ENCODE peak calls at places on chromosome 2, in seven cellular contexts. One of them, this sample, is unnamed.

GRCh38 chr2:37529830-37530452 is 141.5 kb downstream of the CDC42EP3 start:
- DNase-seq in adrenal gland: no peak
- DNase-seq in CD8-positive, alpha-beta T cell: no peak
- DNase-seq in endodermal cell: no peak
- DNase-seq in osteoblast: no peak
- DNase-seq in psoas muscle: no peak
- DNase-seq in CD4-positive, CD25-positive, alpha-beta regulatory T cell: no peak
- DNase-seq in this sample: no peak

GRCh38 chr2:159375241-159375640 is 88.7 kb upstream of the WDSUB1 start:
- DNase-seq in adrenal gland: no peak
- DNase-seq in endodermal cell: no peak
- DNase-seq in osteoblast: no peak
- DNase-seq in psoas muscle: no peak
- DNase-seq in CD4-positive, CD25-positive, alpha-beta regulatory T cell: no peak
- DNase-seq in CD8-positive, alpha-beta T cell: no peak
- DNase-seq in this sample: no peak

GRCh38 chr2:153871231-153872221 is at the start of gene GALNT13:
- DNase-seq in psoas muscle: no peak
- DNase-seq in adrenal gland: peak; percentile 72
- DNase-seq in endodermal cell: peak; percentile 96
- DNase-seq in CD8-positive, alpha-beta T cell: no peak
- DNase-seq in CD4-positive, CD25-positive, alpha-beta regulatory T cell: no peak
- DNase-seq in osteoblast: no peak
- DNase-seq in this sample: no peak

GRCh38 chr2:193518061-193518817 is 1323.5 kb upstream of the TMEFF2 start:
- DNase-seq in CD8-positive, alpha-beta T cell: no peak
- DNase-seq in psoas muscle: no peak
- DNase-seq in endodermal cell: no peak
- DNase-seq in CD4-positive, CD25-positive, alpha-beta regulatory T cell: no peak
- DNase-seq in adrenal gland: no peak
- DNase-seq in osteoblast: peak; percentile 31
- DNase-seq in this sample: no peak

GRCh38 chr2:209614630-209615369 is 156.8 kb upstream of the UNC80 start:
- DNase-seq in osteoblast: peak; percentile 18
- DNase-seq in endodermal cell: peak; percentile 73
- DNase-seq in psoas muscle: no peak
- DNase-seq in CD4-positive, CD25-positive, alpha-beta regulatory T cell: no peak
- DNase-seq in adrenal gland: no peak
- DNase-seq in CD8-positive, alpha-beta T cell: no peak
- DNase-seq in this sample: no peak

GRCh38 chr2:121790276-121790956 is 35.0 kb downstream of the TSN start:
- DNase-seq in osteoblast: peak; percentile 89
- DNase-seq in endodermal cell: peak; percentile 70
- DNase-seq in CD8-positive, alpha-beta T cell: no peak
- DNase-seq in psoas muscle: no peak
- DNase-seq in adrenal gland: no peak
- DNase-seq in CD4-positive, CD25-positive, alpha-beta regulatory T cell: no peak
- DNase-seq in this sample: no peak

GRCh38 chr2:45814528-45814927 is 163.1 kb downstream of the PRKCE start:
- DNase-seq in osteoblast: no peak
- DNase-seq in CD8-positive, alpha-beta T cell: no peak
- DNase-seq in psoas muscle: no peak
- DNase-seq in endodermal cell: no peak
- DNase-seq in adrenal gland: no peak
- DNase-seq in CD4-positive, CD25-positive, alpha-beta regulatory T cell: no peak
- DNase-seq in this sample: no peak

GRCh38 chr2:47501374-47502200 is 98.6 kb downstream of the MSH2 start:
- DNase-seq in osteoblast: no peak
- DNase-seq in adrenal gland: no peak
- DNase-seq in psoas muscle: no peak
- DNase-seq in CD4-positive, CD25-positive, alpha-beta regulatory T cell: no peak
- DNase-seq in endodermal cell: peak; percentile 58
- DNase-seq in CD8-positive, alpha-beta T cell: no peak
- DNase-seq in this sample: no peak

GRCh38 chr2:201978333-201978732 is 55.3 kb upstream of the FZD7 start:
- DNase-seq in endodermal cell: no peak
- DNase-seq in CD4-positive, CD25-positive, alpha-beta regulatory T cell: no peak
- DNase-seq in psoas muscle: no peak
- DNase-seq in adrenal gland: no peak
- DNase-seq in CD8-positive, alpha-beta T cell: no peak
- DNase-seq in osteoblast: no peak
- DNase-seq in this sample: no peak

GRCh38 chr2:113692698-113693428 is 63.6 kb downstream of the SLC35F5 start:
- DNase-seq in osteoblast: no peak
- DNase-seq in CD4-positive, CD25-positive, alpha-beta regulatory T cell: no peak
- DNase-seq in CD8-positive, alpha-beta T cell: no peak
- DNase-seq in endodermal cell: no peak
- DNase-seq in psoas muscle: no peak
- DNase-seq in adrenal gland: no peak
- DNase-seq in this sample: no peak

GRCh38 chr2:70516596-70516995 is 37.0 kb downstream of the TGFA start:
- DNase-seq in CD4-positive, CD25-positive, alpha-beta regulatory T cell: no peak
- DNase-seq in osteoblast: peak; percentile 87
- DNase-seq in CD8-positive, alpha-beta T cell: no peak
- DNase-seq in adrenal gland: peak; percentile 32
- DNase-seq in endodermal cell: peak; percentile 19
- DNase-seq in psoas muscle: no peak
- DNase-seq in this sample: no peak

GRCh38 chr2:118882693-118883336 is 35.4 kb upstream of the EN1 start:
- DNase-seq in psoas muscle: peak; percentile 70
- DNase-seq in endodermal cell: peak; percentile 91
- DNase-seq in osteoblast: peak; percentile 76
- DNase-seq in CD4-positive, CD25-positive, alpha-beta regulatory T cell: peak; percentile 29
- DNase-seq in CD8-positive, alpha-beta T cell: peak; percentile 49
- DNase-seq in adrenal gland: peak; percentile 52
- DNase-seq in this sample: peak; percentile 60

GRCh38 chr2:159890945-159891588 is 93.1 kb upstream of the CD302 start:
- DNase-seq in endodermal cell: no peak
- DNase-seq in osteoblast: no peak
- DNase-seq in CD8-positive, alpha-beta T cell: no peak
- DNase-seq in psoas muscle: no peak
- DNase-seq in CD4-positive, CD25-positive, alpha-beta regulatory T cell: no peak
- DNase-seq in adrenal gland: no peak
- DNase-seq in this sample: no peak

GRCh38 chr2:62197017-62197586 is 1.2 kb downstream of the B3GNT2 start:
- DNase-seq in psoas muscle: no peak
- DNase-seq in osteoblast: no peak
- DNase-seq in endodermal cell: peak; percentile 62
- DNase-seq in adrenal gland: no peak
- DNase-seq in CD8-positive, alpha-beta T cell: peak; percentile 20
- DNase-seq in CD4-positive, CD25-positive, alpha-beta regulatory T cell: peak; percentile 29
- DNase-seq in this sample: peak; percentile 40

GRCh38 chr2:100957971-100958653 is 44.0 kb upstream of the RPL31 start:
- DNase-seq in endodermal cell: no peak
- DNase-seq in adrenal gland: peak; percentile 58
- DNase-seq in CD8-positive, alpha-beta T cell: no peak
- DNase-seq in osteoblast: peak; percentile 92
- DNase-seq in psoas muscle: no peak
- DNase-seq in CD4-positive, CD25-positive, alpha-beta regulatory T cell: no peak
- DNase-seq in this sample: no peak

GRCh38 chr2:98870516-98871158 is 65.4 kb downstream of the CRACDL start:
- DNase-seq in CD8-positive, alpha-beta T cell: no peak
- DNase-seq in endodermal cell: peak; percentile 72
- DNase-seq in CD4-positive, CD25-positive, alpha-beta regulatory T cell: no peak
- DNase-seq in adrenal gland: no peak
- DNase-seq in psoas muscle: no peak
- DNase-seq in osteoblast: no peak
- DNase-seq in this sample: no peak

GRCh38 chr2:11344956-11345671 is 678 bp upstream of the ROCK2 start:
- DNase-seq in adrenal gland: no peak
- DNase-seq in endodermal cell: no peak
- DNase-seq in CD8-positive, alpha-beta T cell: peak; percentile 13
- DNase-seq in CD4-positive, CD25-positive, alpha-beta regulatory T cell: no peak
- DNase-seq in osteoblast: peak; percentile 55
- DNase-seq in psoas muscle: peak; percentile 72
- DNase-seq in this sample: peak; percentile 50

GRCh38 chr2:120398961-120399888 is 53.3 kb downstream of the INHBB start:
- DNase-seq in osteoblast: peak; percentile 45
- DNase-seq in endodermal cell: peak; percentile 40
- DNase-seq in psoas muscle: peak; percentile 32
- DNase-seq in adrenal gland: no peak
- DNase-seq in CD4-positive, CD25-positive, alpha-beta regulatory T cell: no peak
- DNase-seq in CD8-positive, alpha-beta T cell: no peak
- DNase-seq in this sample: no peak

DNA sequence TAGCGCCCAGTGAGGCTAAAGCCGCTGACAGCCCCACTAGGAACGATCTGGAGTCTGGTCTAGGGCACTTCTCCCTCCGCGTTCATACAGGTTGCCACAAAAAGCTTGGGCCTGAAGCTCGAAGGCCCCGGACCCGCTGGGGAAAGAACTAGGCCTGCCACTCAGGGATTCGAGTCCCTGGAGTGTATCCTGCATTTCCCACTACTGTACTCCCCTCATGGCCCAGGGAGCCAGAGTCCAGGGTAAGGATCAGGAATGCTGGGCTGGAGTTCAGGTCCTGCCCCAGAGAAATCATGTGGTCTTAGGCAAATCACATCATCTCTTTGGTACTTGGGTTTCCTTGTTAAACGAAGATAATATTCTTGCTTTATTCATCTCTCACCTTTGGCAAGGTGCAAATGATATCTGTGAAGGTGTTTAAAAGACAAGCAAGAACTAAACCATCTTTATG is 1.4 kb upstream of the ZFP36L2 start:
- DNase-seq in osteoblast: no peak
- DNase-seq in adrenal gland: no peak
- DNase-seq in CD4-positive, CD25-positive, alpha-beta regulatory T cell: no peak
- DNase-seq in psoas muscle: peak; percentile 56
- DNase-seq in endodermal cell: no peak
- DNase-seq in CD8-positive, alpha-beta T cell: no peak
- DNase-seq in this sample: no peak
- H3K4me1 ChIP-seq in osteoblast: peaks cover 26% of the 10 kb centered on the region
- H3K4me1 ChIP-seq in adrenal gland: peaks cover 13% of the 10 kb centered on the region
- H3K4me1 ChIP-seq in CD4-positive, CD25-positive, alpha-beta regulatory T cell: peaks cover 33% of the 10 kb centered on the region
- H3K4me1 ChIP-seq in psoas muscle: peaks cover 26% of the 10 kb centered on the region
- H3K4me1 ChIP-seq in endodermal cell: peaks cover 13% of the 10 kb centered on the region
- H3K4me1 ChIP-seq in CD8-positive, alpha-beta T cell: peaks cover 23% of the 10 kb centered on the region
- H3K4me1 ChIP-seq in this sample: peaks cover 24% of the 10 kb centered on the region

DNA sequence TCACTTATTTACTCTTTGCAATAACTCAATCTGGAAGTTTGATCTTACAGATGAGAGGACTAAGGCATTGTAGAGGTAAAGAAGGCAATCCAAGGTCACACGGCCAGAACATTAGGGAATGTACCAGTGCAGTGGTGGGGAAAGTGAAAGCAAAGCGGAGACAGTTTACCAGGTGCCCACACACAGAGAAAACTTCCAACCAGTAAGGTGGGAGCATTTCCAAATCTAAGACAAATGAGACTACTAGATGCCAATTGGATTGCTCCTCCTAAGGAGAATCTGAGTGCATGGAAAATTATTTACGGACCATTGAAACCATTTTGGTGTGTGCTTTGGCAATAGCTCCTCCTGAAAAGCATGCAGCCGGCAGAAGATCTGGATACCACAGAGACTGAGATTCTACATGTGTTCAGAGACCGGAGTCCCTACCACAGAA is 34.9 kb downstream of the SLC20A1 start:
- DNase-seq in CD4-positive, CD25-positive, alpha-beta regulatory T cell: no peak
- DNase-seq in endodermal cell: no peak
- DNase-seq in CD8-positive, alpha-beta T cell: no peak
- DNase-seq in adrenal gland: no peak
- DNase-seq in osteoblast: peak; percentile 21
- DNase-seq in psoas muscle: no peak
- DNase-seq in this sample: no peak
- H3K4me3 ChIP-seq in CD4-positive, CD25-positive, alpha-beta regulatory T cell: no peak overlapping the region
- H3K4me3 ChIP-seq in endodermal cell: no peak overlapping the region
- H3K4me3 ChIP-seq in CD8-positive, alpha-beta T cell: no peak overlapping the region
- H3K4me3 ChIP-seq in adrenal gland: no peak overlapping the region
- H3K4me3 ChIP-seq in osteoblast: peak overlapping the region; percentile 13
- H3K4me3 ChIP-seq in psoas muscle: peak overlapping the region; percentile 42
- H3K4me3 ChIP-seq in this sample: no peak overlapping the region

DNA sequence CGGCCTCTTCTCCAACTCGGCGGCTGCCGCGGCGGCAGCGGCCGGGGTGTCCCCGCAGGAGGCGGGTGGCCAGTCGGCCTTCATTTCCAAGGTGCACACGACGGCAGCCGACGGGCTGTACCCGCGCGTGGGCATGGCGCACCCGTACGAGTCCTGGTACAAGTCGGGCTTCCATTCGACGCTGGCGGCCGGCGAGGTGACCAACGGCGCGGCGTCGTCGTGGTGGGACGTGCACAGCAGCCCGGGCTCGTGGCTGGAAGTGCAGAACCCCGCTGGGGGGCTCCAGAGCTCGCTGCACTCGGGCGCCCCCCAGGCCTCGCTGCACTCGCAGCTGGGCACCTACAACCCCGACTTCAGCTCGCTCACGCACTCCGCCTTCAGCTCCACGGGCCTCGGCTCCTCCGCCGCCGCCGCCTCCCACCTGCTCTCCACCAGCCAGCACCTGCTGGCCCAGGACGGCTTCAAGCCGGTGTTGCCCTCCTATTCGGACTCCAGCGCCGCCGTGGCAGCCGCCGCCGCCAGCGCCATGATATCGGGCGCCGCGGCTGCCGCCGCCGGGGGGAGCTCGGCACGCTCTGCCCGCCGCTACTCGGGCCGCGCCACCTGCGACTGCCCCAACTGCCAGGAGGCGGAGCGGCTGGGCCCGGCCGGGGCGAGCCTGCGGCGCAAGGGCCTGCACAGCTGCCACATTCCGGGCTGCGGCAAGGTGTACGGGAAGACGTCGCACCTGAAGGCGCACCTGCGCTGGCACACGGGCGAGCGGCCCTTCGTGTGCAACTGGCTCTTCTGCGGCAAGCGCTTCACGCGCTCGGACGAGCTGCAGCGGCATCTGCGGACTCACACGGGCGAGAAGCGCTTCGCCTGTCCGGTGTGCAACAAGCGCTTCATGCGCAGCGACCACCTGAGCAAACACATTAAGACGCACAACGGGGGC is 1.9 kb downstream of the SP9 start:
- DNase-seq in CD4-positive, CD25-positive, alpha-beta regulatory T cell: no peak
- DNase-seq in endodermal cell: peak; percentile 89
- DNase-seq in osteoblast: peak; percentile 87
- DNase-seq in adrenal gland: no peak
- DNase-seq in psoas muscle: peak; percentile 66
- DNase-seq in CD8-positive, alpha-beta T cell: no peak
- DNase-seq in this sample: no peak
- H3K27me3 ChIP-seq in CD4-positive, CD25-positive, alpha-beta regulatory T cell: peaks cover 46% of the 10 kb centered on the region
- H3K27me3 ChIP-seq in endodermal cell: peaks cover 99% of the 10 kb centered on the region
- H3K27me3 ChIP-seq in osteoblast: peaks cover 98% of the 10 kb centered on the region
- H3K27me3 ChIP-seq in adrenal gland: peaks cover 99% of the 10 kb centered on the region
- H3K27me3 ChIP-seq in psoas muscle: peaks cover 43% of the 10 kb centered on the region
- H3K27me3 ChIP-seq in CD8-positive, alpha-beta T cell: peaks cover 87% of the 10 kb centered on the region
- H3K27me3 ChIP-seq in this sample: peaks cover 88% of the 10 kb centered on the region

DNA sequence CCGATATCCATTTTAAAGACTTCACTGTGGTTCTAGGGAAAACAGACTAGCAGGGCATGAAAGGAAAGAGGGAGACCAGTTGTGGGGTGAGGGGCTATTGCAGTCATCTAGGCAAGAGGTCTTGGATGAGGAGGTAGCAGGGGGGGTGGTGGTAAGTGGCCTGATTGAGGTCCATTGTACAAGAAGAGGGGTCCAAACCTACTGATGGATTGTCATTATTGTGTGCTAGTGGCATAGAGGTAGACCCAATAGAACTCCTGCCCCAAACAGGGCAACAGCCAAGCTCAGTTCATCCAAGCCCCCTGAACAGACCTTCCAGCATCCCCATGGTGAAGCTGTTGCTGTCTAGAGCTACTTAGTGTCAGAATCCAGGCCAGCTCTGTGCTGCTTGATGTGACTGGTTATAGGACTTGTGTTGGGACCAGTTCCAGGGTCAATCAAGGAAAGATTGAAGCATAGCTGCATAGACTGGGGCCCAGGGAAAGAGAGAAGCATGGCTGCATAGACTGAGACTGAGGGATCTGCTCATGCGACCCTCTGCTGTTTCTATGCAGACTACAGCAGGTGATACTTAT is 7.0 kb downstream of the ASAP2 start:
- DNase-seq in endodermal cell: no peak
- DNase-seq in CD8-positive, alpha-beta T cell: no peak
- DNase-seq in psoas muscle: no peak
- DNase-seq in osteoblast: no peak
- DNase-seq in adrenal gland: no peak
- DNase-seq in CD4-positive, CD25-positive, alpha-beta regulatory T cell: no peak
- DNase-seq in this sample: no peak
- H3K4me1 ChIP-seq in endodermal cell: peaks cover 10% of the 10 kb centered on the region
- H3K4me1 ChIP-seq in CD8-positive, alpha-beta T cell: no peaks in the 10 kb centered on the region
- H3K4me1 ChIP-seq in psoas muscle: peaks cover 10% of the 10 kb centered on the region
- H3K4me1 ChIP-seq in osteoblast: peaks cover 44% of the 10 kb centered on the region
- H3K4me1 ChIP-seq in adrenal gland: no peaks in the 10 kb centered on the region
- H3K4me1 ChIP-seq in CD4-positive, CD25-positive, alpha-beta regulatory T cell: no peaks in the 10 kb centered on the region
- H3K4me1 ChIP-seq in this sample: no peaks in the 10 kb centered on the region

This sample was measured in CD8-positive, alpha-beta memory T cell.